ENCODE peak calls at places on chromosomes 16 and 17, in eight cellular contexts. W, I, F, T, L, D, P and H are unnamed samples.

GRCh38 chr17:39194089-39194984 is 3.1 kb downstream of the CACNB1 start:
- DNase-seq in I (no peak), L (no peak), W (peak; percentile 97), D (peak; percentile 79), T (no peak), P (peak; percentile 68), F (peak; percentile 73), H (no peak)

GRCh38 chr17:27430882-27431491 is 25.3 kb upstream of the KSR1 start:
- DNase-seq in F (peak; percentile 62), D (peak; percentile 69), W (no peak), T (no peak), P (peak; percentile 40), L (no peak), I (peak; percentile 11), H (no peak)

GRCh38 chr17:1110844-1111598 is 68.8 kb downstream of the ABR start:
- DNase-seq in T (no peak), P (peak; percentile 67), D (peak; percentile 91), W (peak; percentile 95), F (no peak), I (no peak), L (peak; percentile 91), H (no peak)

GRCh38 chr16:87710887-87711286 is 54.9 kb downstream of the KLHDC4 start:
- DNase-seq in W (no peak), F (no peak), P (no peak), L (peak; percentile 51), I (no peak), T (no peak), D (no peak), H (no peak)

GRCh38 chr16:64238576-64238975 is 883.3 kb downstream of the CDH11 start:
- DNase-seq in W (peak; percentile 84), D (no peak), L (no peak), F (no peak), I (no peak), T (no peak), P (peak; percentile 59), H (no peak)

GRCh38 chr16:83272843-83273242 is 534.9 kb upstream of the HSBP1 start:
- DNase-seq in I (no peak), F (no peak), T (no peak), D (no peak), L (no peak), P (no peak), W (no peak), H (no peak)

GRCh38 chr17:49546546-49547535 is 28.8 kb upstream of the NXPH3 start:
- DNase-seq in L (no peak), T (no peak), I (no peak), W (peak; percentile 58), D (no peak), P (no peak), F (no peak), H (no peak)

GRCh38 chr16:25151996-25152395 is 40.5 kb downstream of the LCMT1 start:
- DNase-seq in F (no peak), W (no peak), T (no peak), I (peak; percentile 53), P (peak; percentile 70), D (no peak), L (no peak), H (no peak)

GRCh38 chr16:50268352-50268751 is 2.0 kb downstream of the ADCY7 start:
- DNase-seq in D (peak; percentile 15), P (no peak), W (no peak), I (no peak), T (no peak), F (no peak), L (no peak), H (no peak)

GRCh38 chr17:8155341-8156173 is 3.4 kb upstream of the PER1 start:
- DNase-seq in T (no peak), W (peak; percentile 79), F (no peak), P (no peak), L (peak; percentile 77), D (no peak), I (no peak), H (no peak)
- TF ChIP-seq CTCF in T (no peak), W (no peak), F (no peak), P (no peak), L (no peak), D (no peak), I (no peak), H (no peak)

DNA sequence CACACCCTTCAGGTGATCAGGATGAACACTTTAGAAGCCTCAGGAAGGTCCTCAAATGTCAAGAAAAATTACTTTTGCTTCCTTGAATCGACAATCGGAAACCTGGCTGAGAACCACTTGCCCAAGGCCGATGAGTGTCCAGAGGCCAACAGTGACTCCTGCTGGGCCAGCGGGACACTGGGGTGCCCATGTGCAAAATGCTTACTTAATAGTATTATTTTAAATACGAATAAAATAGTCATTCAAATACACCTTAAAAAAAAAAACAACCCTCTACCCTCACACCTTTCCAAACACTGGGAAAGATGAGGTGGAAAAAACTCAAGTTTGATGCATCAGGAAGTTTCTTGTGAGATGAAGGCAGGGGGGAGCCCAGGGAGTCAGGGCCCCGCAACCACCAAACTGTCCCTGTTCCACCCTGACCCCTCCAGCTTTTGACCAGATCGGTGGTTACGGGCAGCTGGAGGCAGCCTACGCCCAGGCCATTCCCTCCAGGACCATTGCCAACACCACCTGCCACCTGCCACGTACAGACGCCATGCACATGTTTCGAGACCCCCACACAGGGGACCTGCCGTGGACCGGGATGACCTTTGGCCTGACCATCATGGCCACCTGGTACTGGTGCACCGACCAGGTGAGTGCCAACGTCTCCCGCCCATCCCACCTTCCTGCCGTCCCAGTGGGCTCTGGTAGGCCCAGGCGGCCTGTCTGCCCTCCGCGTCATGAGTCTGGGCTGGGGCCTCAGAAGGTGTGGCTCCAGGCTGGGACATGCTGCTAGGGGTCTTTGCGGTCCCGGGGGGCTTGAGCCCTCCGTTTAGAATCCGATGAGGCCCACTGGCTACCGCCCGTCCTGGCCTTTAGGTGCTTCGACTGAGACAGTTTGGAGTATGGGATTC is 18.9 kb downstream of the SLC5A10 start:
- DNase-seq in D (no peak), L (no peak), W (peak; percentile 69), T (no peak), I (no peak), P (no peak), F (no peak), H (no peak)
- TF ChIP-seq CTCF in D (no peak), L (no peak), W (peak; percentile 26), T (no peak), I (peak; percentile 0), P (no peak), F (no peak), H (no peak)

GRCh38 chr17:54754560-54754959 is 146.1 kb upstream of the TOM1L1 start:
- DNase-seq in F (peak; percentile 48), W (peak; percentile 14), L (peak; percentile 54), D (no peak), I (no peak), P (no peak), T (no peak), H (no peak)
- TF ChIP-seq CTCF in F (peak; percentile 55), W (no peak), L (no peak), D (peak; percentile 17), I (no peak), P (no peak), T (no peak), H (peak; percentile 70)

GRCh38 chr17:68288804-68289203 is 2.1 kb downstream of the SLC16A6 start:
- DNase-seq in I (no peak), F (no peak), L (no peak), D (no peak), W (no peak), T (no peak), P (no peak), H (no peak)
- TF ChIP-seq CTCF in I (no peak), F (no peak), L (no peak), D (no peak), W (no peak), T (no peak), P (no peak), H (peak; percentile 32)

GRCh38 chr17:44977740-44978584 is 9.9 kb upstream of the C1QL1 start:
- DNase-seq in D (no peak), F (no peak), T (no peak), W (peak; percentile 80), P (no peak), I (no peak), L (no peak), H (no peak)
- TF ChIP-seq CTCF in D (no peak), F (no peak), T (no peak), W (no peak), P (no peak), I (no peak), L (no peak), H (no peak)